ENCODE peak calls at places on chromosomes 3 and 15, in four cellular contexts. H, B, Y and J are unnamed samples.

GRCh38 chr15:34644061-34644460 is 60.6 kb upstream of the GOLGA8B start:
- DNase-seq in H (peak; percentile 19), B (no peak), Y (no peak), J (no peak)

GRCh38 chr15:45285413-45285812 is 33.4 kb downstream of the SLC28A2 start:
- DNase-seq in H (no peak), B (no peak), Y (no peak), J (no peak)

GRCh38 chr3:126522363-126522788 is 1.6 kb upstream of the CHST13 start:
- DNase-seq in H (peak; percentile 41), B (peak; percentile 88), Y (no peak), J (peak; percentile 60)

GRCh38 chr3:186882881-186883685 is 40.6 kb downstream of the ADIPOQ start:
- DNase-seq in H (peak; percentile 61), B (peak; percentile 63), Y (no peak), J (peak; percentile 65)

GRCh38 chr15:67006089-67007065 is 59.0 kb upstream of the SMAD3 start:
- DNase-seq in H (no peak), B (no peak), Y (no peak), J (no peak)

GRCh38 chr3:62065985-62066693 is 307.2 kb downstream of the FEZF2 start:
- DNase-seq in H (no peak), B (no peak), Y (no peak), J (no peak)

GRCh38 chr15:40554164-40554530 is 10.7 kb downstream of the CCDC32 start:
- DNase-seq in H (no peak), B (no peak), Y (no peak), J (no peak)

GRCh38 chr3:37456270-37456708 is 281.9 kb upstream of the LRRFIP2 start:
- DNase-seq in H (no peak), B (peak; percentile 57), Y (no peak), J (no peak)

GRCh38 chr3:107690522-107691138 is 167.9 kb downstream of the BBX start:
- DNase-seq in H (peak; percentile 67), B (peak; percentile 35), Y (no peak), J (peak; percentile 45)

GRCh38 chr3:53083496-53083895 is 37.6 kb upstream of the SFMBT1 start:
- DNase-seq in H (no peak), B (peak; percentile 77), Y (no peak), J (no peak)

GRCh38 chr3:157611176-157611575 is 108.0 kb upstream of the VEPH1 start:
- DNase-seq in H (no peak), B (no peak), Y (no peak), J (no peak)

GRCh38 chr3:129181834-129182233 is 1.9 kb downstream of the CNBP start:
- DNase-seq in H (no peak), B (no peak), Y (no peak), J (no peak)

GRCh38 chr3:123365450-123366143 is 83.3 kb downstream of the ADCY5 start:
- DNase-seq in H (peak; percentile 42), B (peak; percentile 56), Y (no peak), J (peak; percentile 16)

GRCh38 chr15:98758224-98758623 is 109.9 kb downstream of the IGF1R start:
- DNase-seq in H (no peak), B (no peak), Y (no peak), J (no peak)

GRCh38 chr15:73941044-73941443 is 14.8 kb downstream of the LOXL1 start:
- DNase-seq in H (peak; percentile 14), B (no peak), Y (no peak), J (no peak)

GRCh38 chr15:54609152-54609551 is 587.6 kb downstream of the RSL24D1 start:
- DNase-seq in H (no peak), B (no peak), Y (no peak), J (no peak)

GRCh38 chr3:109532257-109533216 is 195.2 kb upstream of the DPPA4 start:
- DNase-seq in H (peak; percentile 81), B (peak; percentile 27), Y (no peak), J (peak; percentile 35)

GRCh38 chr15:57526076-57526475 is 65.6 kb upstream of the MYZAP start:
- DNase-seq in H (no peak), B (no peak), Y (no peak), J (no peak)

GRCh38 chr15:65083262-65083701 is 6.7 kb downstream of the KBTBD13 start:
- DNase-seq in H (no peak), B (no peak), Y (no peak), J (no peak)

GRCh38 chr15:65082303-65082958 is 5.9 kb downstream of the KBTBD13 start:
- DNase-seq in H (no peak), B (peak; percentile 39), Y (no peak), J (no peak)

GRCh38 chr15:65079580-65079979 is 3.0 kb downstream of the KBTBD13 start:
- DNase-seq in H (no peak), B (no peak), Y (no peak), J (no peak)

GRCh38 chr15:65081270-65081669 is 4.7 kb downstream of the KBTBD13 start:
- DNase-seq in H (no peak), B (no peak), Y (no peak), J (no peak)

DNA sequence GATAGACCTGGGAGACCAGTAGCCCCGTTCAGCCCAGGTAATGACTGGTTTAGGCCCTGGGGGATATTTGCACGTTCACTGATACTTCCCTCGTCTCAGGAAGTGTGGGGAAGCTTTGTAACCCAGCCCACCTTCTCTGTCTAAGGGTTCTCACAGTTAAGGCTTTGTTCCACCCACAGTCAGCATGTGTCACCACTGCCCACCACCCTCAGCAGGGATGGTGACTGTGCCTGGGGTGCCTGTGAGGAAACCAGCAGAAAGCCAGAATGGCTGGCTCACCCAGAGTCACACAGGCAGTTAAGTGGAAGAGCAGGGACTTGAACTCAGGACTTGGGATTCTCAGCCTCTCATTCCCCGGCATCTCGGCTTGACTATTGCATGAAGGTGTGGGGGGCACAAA is 5.2 kb downstream of the KBTBD13 start:
- DNase-seq in H (no peak), B (no peak), Y (no peak), J (no peak)
- TF ChIP-seq PBX3 in H (no peak), B (no peak), Y (no peak), J (no peak)

DNA sequence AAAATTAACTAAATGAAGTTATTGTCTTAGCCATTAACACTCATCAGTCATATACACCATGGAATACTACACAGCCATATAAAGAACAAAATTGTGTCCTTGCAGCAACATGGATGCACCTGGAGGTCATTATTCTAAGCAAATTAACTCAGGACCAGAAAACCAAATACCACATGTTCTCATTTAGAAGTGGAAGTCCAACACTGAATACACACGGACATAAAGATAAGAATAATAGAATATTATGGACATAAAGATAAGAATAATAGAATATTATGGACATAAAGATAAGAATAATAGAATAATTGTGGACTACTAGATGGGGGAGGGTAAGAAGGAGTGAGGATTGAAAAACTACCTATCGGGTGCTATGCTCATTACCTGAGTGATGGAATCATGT is 122.3 kb downstream of the CHL1 start:
- DNase-seq in H (no peak), B (no peak), Y (no peak), J (no peak)
- TF ChIP-seq PBX3 in H (no peak), B (no peak), Y (no peak), J (no peak)

GRCh38 chr3:170493712-170494182 is 75.1 kb downstream of the CLDN11 start:
- DNase-seq in H (peak; percentile 52), B (no peak), Y (no peak), J (peak; percentile 79)
- TF ChIP-seq PBX3 in H (no peak), B (peak; percentile 50), Y (no peak), J (no peak)

GRCh38 chr3:177314897-177315296 is 117.6 kb upstream of the TBL1XR1 start:
- DNase-seq in H (no peak), B (no peak), Y (no peak), J (no peak)
- TF ChIP-seq PBX3 in H (no peak), B (no peak), Y (no peak), J (no peak)

DNA sequence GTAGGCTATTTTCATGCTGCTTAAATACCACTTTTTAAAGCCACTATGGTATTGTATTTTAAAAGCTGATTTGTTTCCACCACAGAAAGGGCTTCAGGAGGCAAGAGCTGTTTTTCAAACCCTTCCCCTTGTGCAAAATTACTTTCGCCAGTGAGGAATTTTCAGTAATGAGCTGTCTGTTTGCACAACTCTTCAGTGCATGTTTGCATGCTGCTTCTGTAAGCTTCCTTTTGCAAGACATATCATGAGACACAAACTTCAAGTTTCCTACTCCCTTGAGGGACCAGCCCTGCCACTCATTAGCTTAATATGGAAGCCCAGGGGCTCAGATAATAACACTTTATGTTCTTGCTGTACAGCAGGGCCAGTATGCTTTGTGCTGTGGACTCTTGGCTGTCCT is 105.5 kb upstream of the TNIK start:
- DNase-seq in H (no peak), B (no peak), Y (no peak), J (peak; percentile 24)
- TF ChIP-seq PBX3 in H (no peak), B (no peak), Y (no peak), J (no peak)